ENCODE peak calls at places on chromosome 7, in four cellular contexts. N, P, Y and R are unnamed samples.
A peak's percentile ranks its signal among the peaks of the same experiment; 100 is the strongest.

GRCh38 chr7:36395171-36395894 is 5.7 kb downstream of the ANLN start:
- DNase-seq in P (no peak), Y (no peak), N (no peak), R (no peak)

GRCh38 chr7:106165328-106165727 is 53.2 kb upstream of the SYPL1 start:
- DNase-seq in Y (peak; percentile 86), P (no peak), N (no peak), R (no peak)

GRCh38 chr7:19920705-19921104 is 147.3 kb upstream of the TMEM196 start:
- DNase-seq in Y (no peak), N (no peak), P (no peak), R (no peak)

GRCh38 chr7:41238851-41239331 is 464.0 kb downstream of the INHBA start:
- DNase-seq in P (no peak), N (no peak), Y (no peak), R (no peak)

GRCh38 chr7:32218741-32219283 is 148.6 kb upstream of the PDE1C start:
- DNase-seq in N (no peak), P (no peak), Y (no peak), R (no peak)

GRCh38 chr7:95493247-95493646 is 7.5 kb downstream of the ASB4 start:
- DNase-seq in P (no peak), N (no peak), Y (peak; percentile 45), R (no peak)

GRCh38 chr7:150927954-150928340 is 50.2 kb downstream of the KCNH2 start:
- DNase-seq in Y (peak; percentile 12), P (no peak), N (no peak), R (no peak)

GRCh38 chr7:17357952-17358351 is 59.5 kb downstream of the AHR start:
- DNase-seq in N (no peak), Y (no peak), P (no peak), R (no peak)

GRCh38 chr7:144818516-144818915 is 17.3 kb downstream of the TPK1 start:
- DNase-seq in N (no peak), Y (no peak), P (no peak), R (no peak)

GRCh38 chr7:116138202-116138801 is 72.0 kb upstream of the TES start:
- DNase-seq in Y (peak; percentile 72), N (no peak), P (no peak), R (peak; percentile 15)

GRCh38 chr7:119010635-119011034 is 786.1 kb downstream of the ANKRD7 start:
- DNase-seq in P (no peak), N (no peak), Y (no peak), R (no peak)

GRCh38 chr7:93249749-93250148 is 17.6 kb downstream of the VPS50 start:
- DNase-seq in Y (peak; percentile 27), N (peak; percentile 23), P (no peak), R (no peak)

GRCh38 chr7:143429770-143430698 is 13.2 kb upstream of the TAS2R60 start:
- DNase-seq in N (no peak), P (no peak), Y (no peak), R (no peak)

GRCh38 chr7:99104631-99105030 is 39.3 kb downstream of the SMURF1 start:
- DNase-seq in N (no peak), P (no peak), Y (no peak), R (no peak)

GRCh38 chr7:99105756-99106155 is 38.2 kb downstream of the SMURF1 start:
- DNase-seq in N (no peak), P (no peak), Y (no peak), R (no peak)

GRCh38 chr7:99106411-99106810 is 37.5 kb downstream of the SMURF1 start:
- DNase-seq in N (no peak), P (no peak), Y (no peak), R (no peak)

GRCh38 chr7:99108615-99109014 is 35.3 kb downstream of the SMURF1 start:
- DNase-seq in N (no peak), P (no peak), Y (no peak), R (no peak)

GRCh38 chr7:99106869-99107268 is 37.0 kb downstream of the SMURF1 start:
- DNase-seq in Y (no peak), N (no peak), P (no peak), R (no peak)
- H3K4me1 ChIP-seq in Y (peaks cover 16% of the 10 kb centered on the region), N (peaks cover 62% of the 10 kb centered on the region), P (peaks cover 49% of the 10 kb centered on the region), R (no peaks in the 10 kb centered on the region)

DNA sequence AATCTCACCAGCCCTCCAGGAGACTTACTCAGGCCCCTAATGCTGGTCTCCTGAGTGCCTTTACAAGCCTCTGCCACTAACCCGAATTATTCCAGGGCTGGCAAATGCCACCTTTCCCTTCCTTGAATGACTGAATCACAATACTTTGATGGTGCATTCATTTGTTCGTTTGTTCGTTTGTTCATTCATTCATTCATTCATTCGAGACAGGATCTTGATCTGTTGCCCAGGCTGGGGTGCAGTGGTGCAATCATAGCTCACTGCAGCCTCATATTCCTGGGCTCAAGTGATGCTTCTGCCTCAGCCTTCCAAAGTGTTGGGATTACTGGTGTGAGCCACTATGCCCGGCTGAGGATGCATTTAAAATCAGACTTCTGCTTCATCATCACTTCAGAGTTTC is 6.0 kb downstream of the ZNF12 start:
- DNase-seq in P (no peak), Y (no peak), N (no peak), R (no peak)
- H3K36me3 ChIP-seq in P (peaks cover 31% of the 10 kb centered on the region), Y (peaks cover 66% of the 10 kb centered on the region), N (peaks cover 63% of the 10 kb centered on the region), R (peaks cover 78% of the 10 kb centered on the region)

GRCh38 chr7:158030566-158030965 is 557.1 kb downstream of the PTPRN2 start:
- DNase-seq in P (no peak), Y (no peak), N (no peak), R (no peak)
- H3K9me3 ChIP-seq in P (no peaks in the 10 kb centered on the region), Y (no peaks in the 10 kb centered on the region), N (no peaks in the 10 kb centered on the region), R (no peaks in the 10 kb centered on the region)

GRCh38 chr7:12423355-12423994 is 19.8 kb upstream of the VWDE start:
- DNase-seq in P (no peak), N (no peak), Y (no peak), R (no peak)
- H3K4me1 ChIP-seq in P (no peaks in the 10 kb centered on the region), N (no peaks in the 10 kb centered on the region), Y (no peaks in the 10 kb centered on the region), R (no peaks in the 10 kb centered on the region)